ENCODE peak calls at places on chromosomes 6 and 20, in nine cellular contexts. P, T, F, B, K, X, W, L and S are unnamed samples.
A peak's percentile ranks its signal among the peaks of the same experiment; 100 is the strongest.

GRCh38 chr6:3318821-3319540 is 60.2 kb downstream of the PSMG4 start:
- DNase-seq in T (no peak), K (no peak), F (no peak), L (no peak), W (no peak), X (no peak), P (no peak), B (peak; percentile 52), S (no peak)

GRCh38 chr20:59039233-59039632 is 3.4 kb downstream of the PRELID3B start:
- DNase-seq in B (no peak), P (no peak), W (no peak), T (no peak), L (no peak), K (no peak), X (no peak), F (no peak), S (no peak)

GRCh38 chr20:8778387-8778786 is 290.5 kb upstream of the PLCB4 start:
- DNase-seq in W (no peak), P (no peak), F (no peak), X (no peak), L (no peak), B (no peak), K (no peak), T (no peak), S (no peak)

GRCh38 chr6:31572041-31572911 is at the start of gene LTA:
- DNase-seq in F (no peak), K (peak; percentile 43), B (peak; percentile 92), X (no peak), W (no peak), T (no peak), P (peak; percentile 72), L (peak; percentile 80), S (peak; percentile 49)

GRCh38 chr6:4637691-4638433 is 138.3 kb upstream of the CDYL start:
- DNase-seq in W (no peak), K (no peak), P (no peak), L (no peak), T (peak; percentile 73), F (peak; percentile 50), X (no peak), B (no peak), S (no peak)

GRCh38 chr20:47273591-47274235 is 82.8 kb downstream of the ZMYND8 start:
- DNase-seq in X (no peak), W (no peak), K (no peak), P (no peak), T (no peak), B (no peak), F (peak; percentile 59), L (no peak), S (no peak)

GRCh38 chr6:143962644-143962929 is 45.5 kb downstream of the PLAGL1 start:
- DNase-seq in B (no peak), P (no peak), T (no peak), F (no peak), X (no peak), K (no peak), W (no peak), L (no peak), S (no peak)

GRCh38 chr6:32972353-32973143 is 4.2 kb downstream of the BRD2 start:
- DNase-seq in W (peak; percentile 78), X (peak; percentile 84), L (peak; percentile 79), T (peak; percentile 40), K (peak; percentile 51), B (peak; percentile 94), P (peak; percentile 88), F (peak; percentile 45), S (peak; percentile 86)

GRCh38 chr6:36297511-36297910 is 27.7 kb downstream of the PNPLA1 start:
- DNase-seq in X (no peak), F (no peak), T (no peak), P (no peak), B (no peak), L (no peak), K (no peak), W (no peak), S (no peak)
- H3K4me3 ChIP-seq in X (no peak overlapping the region), F (no peak overlapping the region), T (no peak overlapping the region), P (no peak overlapping the region), B (no peak overlapping the region), L (no peak overlapping the region), K (no peak overlapping the region), W (no peak overlapping the region), S (no peak overlapping the region)

GRCh38 chr20:45959126-45959525 is 12.9 kb downstream of the ZNF335 start:
- DNase-seq in P (peak; percentile 67), K (no peak), F (no peak), L (no peak), W (no peak), B (peak; percentile 64), T (peak; percentile 4), X (peak; percentile 69), S (no peak)

GRCh38 chr20:45957021-45957941 is 14.7 kb downstream of the ZNF335 start:
- DNase-seq in P (peak; percentile 59), X (peak; percentile 69), T (peak; percentile 6), B (peak; percentile 61), K (no peak), F (no peak), W (no peak), L (no peak), S (no peak)

GRCh38 chr20:45958593-45958992 is 13.4 kb downstream of the ZNF335 start:
- DNase-seq in X (peak; percentile 4), K (no peak), F (no peak), P (no peak), T (no peak), W (no peak), B (peak; percentile 8), L (no peak), S (no peak)

GRCh38 chr20:45962031-45962755 is 9.8 kb downstream of the ZNF335 start:
- DNase-seq in W (no peak), X (peak; percentile 67), P (peak; percentile 78), T (peak; percentile 8), L (no peak), K (no peak), F (no peak), B (peak; percentile 67), S (no peak)

DNA sequence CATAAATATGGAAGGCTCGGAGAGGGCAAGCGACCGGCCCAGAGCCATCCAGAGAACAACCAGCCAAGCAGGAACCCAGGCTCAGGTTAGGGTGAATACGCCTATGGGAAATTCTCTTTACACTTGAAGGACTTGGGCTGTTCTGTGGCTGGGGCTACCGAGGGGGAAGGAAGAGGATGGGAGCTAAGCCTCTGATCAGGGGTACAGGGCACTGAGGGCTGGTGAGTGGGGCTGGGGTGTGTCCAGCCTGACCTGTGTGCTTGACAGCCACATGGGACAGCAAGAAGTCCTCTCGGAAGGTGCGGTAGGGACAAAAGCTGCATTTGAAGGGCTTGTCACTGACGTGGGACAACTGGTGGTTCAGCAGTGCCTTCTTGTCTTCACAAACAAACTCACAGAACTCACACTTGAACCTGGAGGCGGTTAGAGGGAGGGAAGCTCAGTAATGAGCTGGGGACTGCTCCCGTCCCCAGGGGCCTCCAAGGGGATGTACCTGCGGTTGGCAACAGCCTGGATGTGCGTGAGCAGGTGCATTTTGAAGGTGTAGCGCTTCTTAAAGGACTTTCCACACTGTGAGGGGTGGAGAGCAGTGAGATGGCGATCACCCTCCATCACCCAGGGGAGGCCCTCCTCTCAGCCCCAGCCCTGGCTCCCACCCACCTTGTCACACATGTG is 11.9 kb downstream of the ZNF335 start:
- DNase-seq in F (no peak), K (no peak), B (peak; percentile 31), W (no peak), L (no peak), X (peak; percentile 55), P (peak; percentile 29), T (peak; percentile 4), S (no peak)
- H3K36me3 ChIP-seq in F (peaks cover 86% of the 10 kb centered on the region), K (no peaks in the 10 kb centered on the region), B (peaks cover 84% of the 10 kb centered on the region), W (peaks cover 27% of the 10 kb centered on the region), L (no peaks in the 10 kb centered on the region), X (peaks cover 3% of the 10 kb centered on the region), P (peaks cover 56% of the 10 kb centered on the region), T (peaks cover 93% of the 10 kb centered on the region), S (peaks cover 31% of the 10 kb centered on the region)

GRCh38 chr6:107491791-107492674 is 2.1 kb downstream of the SOBP start:
- DNase-seq in L (no peak), B (no peak), W (no peak), F (no peak), P (peak; percentile 80), K (no peak), X (no peak), T (peak; percentile 27), S (no peak)

GRCh38 chr6:107495196-107495643 is 5.3 kb downstream of the SOBP start:
- DNase-seq in X (no peak), B (no peak), W (no peak), P (no peak), T (peak; percentile 17), F (no peak), K (no peak), L (no peak), S (no peak)

GRCh38 chr6:107496041-107496440 is 6.1 kb downstream of the SOBP start:
- DNase-seq in B (no peak), X (no peak), K (no peak), T (no peak), F (no peak), P (no peak), L (no peak), W (no peak), S (no peak)

GRCh38 chr6:107491059-107491609 is 1.2 kb downstream of the SOBP start:
- DNase-seq in W (peak; percentile 78), X (peak; percentile 92), F (peak; percentile 30), P (peak; percentile 83), L (peak; percentile 51), T (peak; percentile 73), B (peak; percentile 80), K (peak; percentile 55), S (peak; percentile 81)

DNA sequence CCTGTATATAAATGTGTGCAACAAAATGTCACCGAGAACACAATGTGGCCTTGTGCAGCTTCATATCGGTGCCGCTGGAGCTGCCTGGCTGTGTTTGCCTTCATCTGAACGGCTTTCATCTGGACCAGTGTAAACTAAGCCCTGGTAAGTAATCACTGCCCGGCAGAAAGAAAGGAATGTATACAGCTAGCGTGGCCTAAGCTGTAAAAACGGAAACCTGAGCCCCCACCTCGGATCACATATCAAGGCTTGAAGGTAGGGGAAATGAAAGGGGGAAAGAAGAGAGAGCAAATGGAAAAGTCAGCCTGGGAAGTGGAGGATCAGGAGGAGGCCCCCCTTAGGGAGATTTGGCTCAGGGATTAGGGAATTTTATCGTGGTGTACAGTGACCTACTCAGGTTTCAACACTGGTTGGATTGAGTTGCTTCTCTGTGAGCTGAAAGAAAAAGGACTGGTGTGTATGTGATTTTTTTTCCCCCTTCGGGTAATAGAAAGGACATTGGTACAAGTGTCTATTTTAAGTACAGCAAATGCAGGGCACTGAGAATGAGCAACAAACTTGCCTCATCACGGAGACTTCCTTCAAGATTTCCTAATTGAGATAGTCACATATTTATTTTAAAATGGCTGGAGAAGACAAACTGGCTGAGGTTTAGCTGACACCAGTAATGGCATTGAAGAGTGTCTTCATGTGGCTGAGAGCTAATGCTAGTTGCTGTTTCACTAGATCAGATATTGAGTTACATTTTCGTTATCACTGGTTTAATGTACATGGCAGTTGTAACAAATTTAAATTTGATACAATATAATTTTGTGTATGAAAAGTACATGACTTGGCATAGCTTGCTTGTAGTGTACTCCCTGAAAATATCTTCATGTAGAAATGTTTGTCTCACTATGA is 3.5 kb downstream of the SOBP start:
- DNase-seq in B (no peak), F (no peak), L (no peak), P (no peak), W (no peak), X (no peak), K (no peak), T (peak; percentile 19), S (peak; percentile 54)
- H3K4me3 ChIP-seq in B (no peak overlapping the region), F (no peak overlapping the region), L (no peak overlapping the region), P (no peak overlapping the region), W (no peak overlapping the region), X (no peak overlapping the region), K (no peak overlapping the region), T (no peak overlapping the region), S (no peak overlapping the region)

DNA sequence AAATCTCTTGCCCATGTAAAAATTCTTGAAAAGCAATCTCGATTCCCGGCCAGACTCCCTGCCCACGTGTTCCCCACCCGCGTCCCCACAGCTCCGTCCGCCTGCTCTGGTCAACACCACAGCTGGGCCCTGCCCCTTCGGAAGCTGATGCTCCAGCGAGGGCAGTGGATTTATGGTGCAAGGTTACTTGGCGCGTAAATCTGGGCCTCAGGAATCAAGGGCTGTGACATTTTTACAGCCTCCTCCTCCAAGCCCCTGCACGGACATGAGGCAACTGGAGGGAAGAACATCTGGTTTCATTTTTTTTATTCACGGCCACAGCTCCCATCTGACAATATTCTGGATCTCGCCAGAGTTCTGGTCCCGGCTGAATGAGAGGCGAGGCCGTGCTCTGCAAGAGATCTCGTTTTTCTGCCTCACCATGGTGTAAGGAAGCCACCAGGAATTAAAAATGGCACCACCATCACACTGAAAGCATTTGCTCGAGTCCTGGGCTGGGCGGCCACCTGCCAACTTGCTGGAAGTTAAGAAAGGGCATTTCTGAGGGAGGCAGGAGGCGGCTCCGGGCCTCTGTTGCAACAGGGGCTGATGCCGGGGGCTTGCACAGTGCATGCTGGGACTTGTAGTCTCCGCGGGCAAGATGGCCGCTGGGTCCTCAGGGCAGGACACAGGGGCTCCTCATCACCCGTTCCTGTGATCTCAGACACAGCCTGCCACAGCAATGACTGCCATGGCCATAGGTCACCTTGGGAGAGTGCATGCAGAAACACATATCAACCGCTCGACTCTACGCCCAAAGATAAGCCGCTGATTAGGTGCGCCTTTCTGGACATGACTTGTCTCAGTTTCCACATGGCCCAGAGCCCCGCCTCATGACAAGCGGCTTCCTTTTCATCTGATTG is 148.5 kb downstream of the LY86 start:
- DNase-seq in T (peak; percentile 88), W (peak; percentile 59), P (peak; percentile 91), B (no peak), L (peak; percentile 67), K (peak; percentile 37), X (peak; percentile 88), F (no peak), S (peak; percentile 91)
- H3K36me3 ChIP-seq in T (no peaks in the 10 kb centered on the region), W (no peaks in the 10 kb centered on the region), P (no peaks in the 10 kb centered on the region), B (no peaks in the 10 kb centered on the region), L (no peaks in the 10 kb centered on the region), K (no peaks in the 10 kb centered on the region), X (no peaks in the 10 kb centered on the region), F (no peaks in the 10 kb centered on the region), S (no peaks in the 10 kb centered on the region)